ENCODE peak calls at places on chromosomes 11 and 22, in ten cellular contexts. U is right lobe of liver, F is DND-41, H is psoas muscle, E is GM10248, C is thoracic aorta, J is choroid plexus epithelial cell, M is type B pancreatic cell, Y is Peyer's patch, D is A549. I is an unnamed sample.
A peak's percentile ranks its signal among the peaks of the same experiment; 100 is the strongest.

GRCh38 chr11:34830648-34831047 is 85.5 kb downstream of the APIP start:
- DNase-seq in F (no peak), H (no peak), Y (no peak), U (no peak), M (no peak), D (no peak), C (no peak), E (no peak), J (peak; percentile 43), I (no peak)

GRCh38 chr11:122207921-122208764 is 92.1 kb upstream of the BLID start:
- DNase-seq in H (no peak), Y (no peak), U (no peak), C (no peak), F (no peak), E (no peak), D (no peak), J (peak; percentile 93), M (no peak), I (no peak)

GRCh38 chr11:75582935-75583709 is 21.1 kb downstream of the SERPINH1 start:
- DNase-seq in J (peak; percentile 79), H (peak; percentile 85), E (peak; percentile 79), Y (peak; percentile 34), U (no peak), C (no peak), D (peak; percentile 53), M (peak; percentile 82), F (peak; percentile 78), I (no peak)

GRCh38 chr11:118921121-118921928 is 4.4 kb downstream of the BCL9L start:
- DNase-seq in F (no peak), H (peak; percentile 88), D (peak; percentile 89), E (no peak), U (peak; percentile 92), J (peak; percentile 93), C (no peak), M (no peak), Y (peak; percentile 40), I (no peak)

GRCh38 chr22:45090364-45090960 is 73.3 kb upstream of the NUP50 start:
- DNase-seq in E (no peak), C (no peak), J (peak; percentile 44), D (peak; percentile 69), U (no peak), H (no peak), Y (no peak), F (no peak), M (no peak), I (no peak)

GRCh38 chr11:47259178-47259977 is 1.6 kb downstream of the NR1H3 start:
- DNase-seq in D (peak; percentile 58), M (no peak), F (peak; percentile 48), Y (no peak), H (peak; percentile 54), C (no peak), E (peak; percentile 72), U (no peak), J (peak; percentile 61), I (no peak)

GRCh38 chr22:28648792-28649191 is 30.8 kb downstream of the TTC28 start:
- DNase-seq in J (no peak), F (no peak), H (no peak), C (no peak), D (no peak), E (no peak), Y (no peak), U (no peak), M (no peak), I (no peak)

GRCh38 chr11:68215087-68215445 is 2.0 kb upstream of the KMT5B start:
- DNase-seq in Y (no peak), M (no peak), C (no peak), F (no peak), J (no peak), D (no peak), U (no peak), E (peak; percentile 43), H (no peak), I (no peak)

GRCh38 chr11:71251159-71251721 is 1.1 kb downstream of the SHANK2 start:
- DNase-seq in E (no peak), H (no peak), J (no peak), Y (no peak), C (no peak), U (peak; percentile 52), F (no peak), M (no peak), D (no peak), I (no peak)

GRCh38 chr11:71252434-71252781 is at the start of gene SHANK2:
- DNase-seq in Y (no peak), M (no peak), C (no peak), D (no peak), H (no peak), E (no peak), U (peak; percentile 63), F (no peak), J (no peak), I (no peak)

GRCh38 chr11:71250512-71251158 is 1.7 kb downstream of the SHANK2 start:
- DNase-seq in D (no peak), Y (no peak), F (no peak), U (peak; percentile 71), J (no peak), E (no peak), H (no peak), C (no peak), M (no peak), I (no peak)

GRCh38 chr11:71252782-71253730 is 679 bp upstream of the SHANK2 start:
- DNase-seq in Y (no peak), J (peak; percentile 49), H (no peak), C (no peak), F (no peak), M (no peak), D (peak; percentile 83), U (peak; percentile 85), E (no peak), I (no peak)

GRCh38 chr11:71251761-71252433 is 480 bp downstream of the SHANK2 start:
- DNase-seq in U (peak; percentile 66), F (no peak), H (no peak), D (peak; percentile 37), J (no peak), Y (no peak), E (peak; percentile 48), M (no peak), C (no peak), I (no peak)
- TF ChIP-seq CTCF in U (peak; percentile 51), F (no peak), H (no peak), D (peak; percentile 79), J (no peak), Y (peak; percentile 24), E (peak; percentile 11), M (peak; percentile 71), C (peak; percentile 17), I (no peak)

DNA sequence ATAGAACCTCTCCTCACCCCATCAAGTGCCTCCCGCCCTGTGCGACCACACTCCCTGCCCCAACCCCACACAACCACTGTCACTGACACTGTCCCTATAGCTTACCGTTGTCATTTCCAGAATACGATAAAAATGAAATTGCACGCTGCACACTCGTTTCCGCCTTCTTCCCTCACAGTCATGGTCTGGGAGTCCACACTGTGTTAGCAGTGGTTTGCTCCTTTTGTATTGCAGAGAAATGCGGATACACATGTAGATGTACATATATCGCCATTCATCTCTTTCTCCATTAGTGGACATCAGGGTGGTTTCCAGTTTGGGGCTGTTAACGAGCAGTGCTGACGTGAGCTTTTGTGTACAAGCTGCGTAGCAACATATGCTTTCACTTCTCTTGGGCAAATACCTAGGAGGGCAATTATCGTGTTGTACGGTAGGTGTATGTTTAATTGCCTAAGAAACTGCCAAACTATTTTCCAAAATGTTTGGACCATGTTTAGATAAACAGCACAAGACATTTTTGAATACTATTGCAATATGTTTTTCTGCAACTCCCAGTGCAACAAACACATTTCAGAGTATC is 59.2 kb upstream of the CD5 start:
- DNase-seq in C (no peak), Y (no peak), F (no peak), E (no peak), H (no peak), D (no peak), M (no peak), J (no peak), U (no peak), I (no peak)
- TF ChIP-seq CTCF in C (no peak), Y (no peak), F (no peak), E (no peak), H (no peak), D (no peak), M (no peak), J (no peak), U (no peak), I (no peak)

DNA sequence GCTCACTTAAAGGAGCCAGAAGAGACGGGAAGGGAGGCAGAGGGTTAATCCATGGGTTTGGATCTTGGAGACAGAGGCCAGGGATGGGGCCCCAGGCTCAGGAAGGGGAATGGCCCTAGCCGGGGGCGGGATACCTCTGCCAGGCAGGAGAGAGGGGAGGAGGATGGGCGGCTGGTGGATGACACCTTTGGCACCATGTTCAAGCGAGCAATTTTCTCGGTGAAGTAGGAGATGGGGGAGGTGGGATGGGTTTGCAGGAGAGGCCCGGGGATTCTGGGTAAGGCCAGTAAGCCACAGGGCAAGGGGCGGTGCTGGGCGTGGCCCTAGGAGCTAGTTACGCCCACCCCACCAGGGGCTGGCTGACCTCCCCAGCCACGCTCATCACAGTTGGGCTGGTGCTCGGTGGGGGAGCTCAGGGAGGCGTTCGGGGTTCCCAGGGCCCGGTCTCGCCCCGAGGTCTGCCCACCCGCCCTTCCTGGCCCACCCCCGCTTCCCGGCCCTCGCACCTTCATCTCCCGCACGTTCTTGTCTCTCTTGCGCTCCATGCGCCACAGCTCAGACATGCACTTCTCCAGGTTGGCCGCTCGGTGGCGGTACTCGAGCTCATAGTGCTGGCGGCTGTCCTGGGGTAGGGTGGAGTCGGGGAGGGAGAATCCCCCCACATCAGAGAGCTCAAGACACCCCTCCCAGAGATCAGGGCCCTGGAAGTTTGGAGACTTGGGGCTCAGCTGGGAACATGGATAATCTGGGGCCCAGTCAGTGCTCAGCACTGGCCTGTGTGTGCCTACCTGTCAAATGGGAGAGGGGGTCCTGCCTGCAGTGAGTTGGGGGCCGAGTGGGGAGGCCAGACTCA is 12.7 kb downstream of the BAIAP2L2 start:
- DNase-seq in Y (no peak), J (peak; percentile 54), C (no peak), H (no peak), M (peak; percentile 68), F (no peak), D (no peak), E (no peak), U (peak; percentile 44), I (no peak)
- TF ChIP-seq CTCF in Y (no peak), J (peak; percentile 75), C (peak; percentile 20), H (no peak), M (peak; percentile 71), F (no peak), D (no peak), E (no peak), U (no peak), I (no peak)

GRCh38 chr22:46148885-46149492 is 1.3 kb upstream of the PPARA start:
- DNase-seq in M (no peak), Y (no peak), H (no peak), J (no peak), D (no peak), C (no peak), F (no peak), U (peak; percentile 54), E (no peak), I (no peak)

GRCh38 chr22:46148336-46148735 is 2.0 kb upstream of the PPARA start:
- DNase-seq in U (peak; percentile 89), J (no peak), C (no peak), F (no peak), Y (no peak), D (no peak), M (no peak), E (no peak), H (no peak), I (no peak)

GRCh38 chr22:46150615-46151423 is 493 bp downstream of the PPARA start:
- DNase-seq in D (no peak), H (peak; percentile 71), Y (peak; percentile 40), U (peak; percentile 62), C (no peak), M (peak; percentile 75), E (peak; percentile 74), J (no peak), F (peak; percentile 59), I (no peak)

GRCh38 chr22:46149998-46150549 is at the start of gene PPARA:
- DNase-seq in C (peak; percentile 51), D (peak; percentile 51), F (peak; percentile 87), E (peak; percentile 99), M (peak; percentile 81), J (peak; percentile 44), Y (peak; percentile 89), H (peak; percentile 96), U (peak; percentile 96), I (peak; percentile 65)

DNA sequence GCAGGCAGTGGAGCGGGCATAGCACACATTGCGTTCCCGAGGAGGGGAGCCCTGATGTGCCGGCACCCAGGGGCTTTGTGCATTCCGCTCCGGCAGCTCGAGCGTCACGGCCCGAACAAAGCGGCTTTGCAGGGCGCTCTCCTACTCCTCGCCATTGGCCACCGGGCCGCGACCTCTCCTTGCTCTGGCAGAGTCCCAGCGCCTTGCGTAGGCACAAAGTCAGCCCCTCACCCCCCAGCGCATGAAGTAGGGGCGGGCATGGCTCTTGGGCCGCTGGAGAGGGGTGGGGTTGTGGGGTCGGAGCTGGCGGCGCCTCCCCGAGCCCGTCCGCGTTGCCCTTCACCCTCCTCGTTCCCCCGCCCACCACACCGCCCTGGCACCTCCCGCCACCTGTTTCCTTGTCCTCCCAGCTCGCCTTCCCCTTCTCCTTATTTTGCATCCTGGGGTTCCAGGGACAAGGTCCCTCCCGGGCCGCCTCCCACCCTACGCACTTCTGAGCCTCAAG is 781 bp upstream of the PPARA start:
- DNase-seq in U (peak; percentile 97), E (no peak), M (no peak), C (no peak), D (no peak), Y (peak; percentile 42), F (peak; percentile 69), J (no peak), H (peak; percentile 84), I (no peak)
- TF ChIP-seq CTCF in U (no peak), E (no peak), M (no peak), C (no peak), D (no peak), Y (no peak), F (no peak), J (no peak), H (no peak), I (no peak)